ENCODE peak calls at places on chromosomes 6 and 20, in nine cellular contexts. One of them, this sample, is unnamed.

GRCh38 chr6:31112478-31112877 is at the start of gene C6orf15:
- DNase-seq in posterior cingulate gyrus: no peak
- DNase-seq in NCI-H748 treated with DMSO at 0.1 percent for 48 hours: no peak
- DNase-seq in amniotic epithelial cell: no peak
- DNase-seq in AG09319: no peak
- DNase-seq in AG10803: no peak
- DNase-seq in right cardiac atrium: no peak
- DNase-seq in NCI-H2029 treated with DMSO at 0.1 percent for 48 hours: no peak
- DNase-seq in left colon: no peak
- DNase-seq in this sample: no peak

GRCh38 chr6:111625511-111626331 is 20.0 kb upstream of the TRAF3IP2 start:
- DNase-seq in posterior cingulate gyrus: peak; percentile 54
- DNase-seq in NCI-H748 treated with DMSO at 0.1 percent for 48 hours: no peak
- DNase-seq in amniotic epithelial cell: no peak
- DNase-seq in AG09319: no peak
- DNase-seq in AG10803: peak; percentile 58
- DNase-seq in right cardiac atrium: peak; percentile 83
- DNase-seq in NCI-H2029 treated with DMSO at 0.1 percent for 48 hours: no peak
- DNase-seq in left colon: no peak
- DNase-seq in this sample: peak; percentile 69

GRCh38 chr20:32251470-32251869 is 26.0 kb upstream of the KIF3B start:
- DNase-seq in posterior cingulate gyrus: no peak
- DNase-seq in NCI-H748 treated with DMSO at 0.1 percent for 48 hours: no peak
- DNase-seq in amniotic epithelial cell: no peak
- DNase-seq in AG09319: no peak
- DNase-seq in AG10803: no peak
- DNase-seq in right cardiac atrium: no peak
- DNase-seq in NCI-H2029 treated with DMSO at 0.1 percent for 48 hours: no peak
- DNase-seq in left colon: no peak
- DNase-seq in this sample: no peak

GRCh38 chr6:169045486-169045885 is 208.2 kb downstream of the THBS2 start:
- DNase-seq in posterior cingulate gyrus: no peak
- DNase-seq in NCI-H748 treated with DMSO at 0.1 percent for 48 hours: no peak
- DNase-seq in amniotic epithelial cell: no peak
- DNase-seq in AG09319: no peak
- DNase-seq in AG10803: no peak
- DNase-seq in right cardiac atrium: no peak
- DNase-seq in NCI-H2029 treated with DMSO at 0.1 percent for 48 hours: peak; percentile 93
- DNase-seq in left colon: no peak
- DNase-seq in this sample: no peak

GRCh38 chr20:5553194-5553815 is 196.9 kb upstream of the SHLD1 start:
- DNase-seq in posterior cingulate gyrus: no peak
- DNase-seq in NCI-H748 treated with DMSO at 0.1 percent for 48 hours: no peak
- DNase-seq in amniotic epithelial cell: no peak
- DNase-seq in AG09319: no peak
- DNase-seq in AG10803: no peak
- DNase-seq in right cardiac atrium: no peak
- DNase-seq in NCI-H2029 treated with DMSO at 0.1 percent for 48 hours: no peak
- DNase-seq in left colon: no peak
- DNase-seq in this sample: peak; percentile 62

GRCh38 chr6:3825851-3826581 is 23.2 kb upstream of the FAM50B start:
- DNase-seq in posterior cingulate gyrus: no peak
- DNase-seq in NCI-H748 treated with DMSO at 0.1 percent for 48 hours: no peak
- DNase-seq in amniotic epithelial cell: peak; percentile 99
- DNase-seq in AG09319: peak; percentile 92
- DNase-seq in AG10803: peak; percentile 99
- DNase-seq in right cardiac atrium: peak; percentile 95
- DNase-seq in NCI-H2029 treated with DMSO at 0.1 percent for 48 hours: no peak
- DNase-seq in left colon: peak; percentile 52
- DNase-seq in this sample: peak; percentile 91

GRCh38 chr6:85404497-85405174 is 45.2 kb upstream of the NT5E start:
- DNase-seq in posterior cingulate gyrus: no peak
- DNase-seq in NCI-H748 treated with DMSO at 0.1 percent for 48 hours: no peak
- DNase-seq in amniotic epithelial cell: peak; percentile 95
- DNase-seq in AG09319: peak; percentile 72
- DNase-seq in AG10803: peak; percentile 93
- DNase-seq in right cardiac atrium: no peak
- DNase-seq in NCI-H2029 treated with DMSO at 0.1 percent for 48 hours: no peak
- DNase-seq in left colon: peak; percentile 70
- DNase-seq in this sample: peak; percentile 50

GRCh38 chr6:63663147-63663877 is 27.7 kb downstream of the PHF3 start:
- DNase-seq in posterior cingulate gyrus: no peak
- DNase-seq in NCI-H748 treated with DMSO at 0.1 percent for 48 hours: no peak
- DNase-seq in amniotic epithelial cell: peak; percentile 90
- DNase-seq in AG09319: no peak
- DNase-seq in AG10803: peak; percentile 43
- DNase-seq in right cardiac atrium: no peak
- DNase-seq in NCI-H2029 treated with DMSO at 0.1 percent for 48 hours: no peak
- DNase-seq in left colon: no peak
- DNase-seq in this sample: peak; percentile 65

GRCh38 chr20:24079661-24080412 is 91.3 kb upstream of the GGTLC1 start:
- DNase-seq in posterior cingulate gyrus: no peak
- DNase-seq in NCI-H748 treated with DMSO at 0.1 percent for 48 hours: no peak
- DNase-seq in amniotic epithelial cell: no peak
- DNase-seq in AG09319: no peak
- DNase-seq in AG10803: no peak
- DNase-seq in right cardiac atrium: no peak
- DNase-seq in NCI-H2029 treated with DMSO at 0.1 percent for 48 hours: no peak
- DNase-seq in left colon: no peak
- DNase-seq in this sample: no peak

GRCh38 chr6:113103618-113104390 is 753.3 kb upstream of the MARCKS start:
- DNase-seq in posterior cingulate gyrus: no peak
- DNase-seq in NCI-H748 treated with DMSO at 0.1 percent for 48 hours: no peak
- DNase-seq in amniotic epithelial cell: peak; percentile 92
- DNase-seq in AG09319: no peak
- DNase-seq in AG10803: peak; percentile 93
- DNase-seq in right cardiac atrium: no peak
- DNase-seq in NCI-H2029 treated with DMSO at 0.1 percent for 48 hours: no peak
- DNase-seq in left colon: no peak
- DNase-seq in this sample: no peak

GRCh38 chr6:125924169-125924568 is 32.4 kb upstream of the HINT3 start:
- DNase-seq in posterior cingulate gyrus: no peak
- DNase-seq in NCI-H748 treated with DMSO at 0.1 percent for 48 hours: no peak
- DNase-seq in amniotic epithelial cell: no peak
- DNase-seq in AG09319: no peak
- DNase-seq in AG10803: no peak
- DNase-seq in right cardiac atrium: no peak
- DNase-seq in NCI-H2029 treated with DMSO at 0.1 percent for 48 hours: no peak
- DNase-seq in left colon: no peak
- DNase-seq in this sample: no peak

GRCh38 chr6:24856954-24857670 is 58.4 kb upstream of the ARMH2 start:
- DNase-seq in posterior cingulate gyrus: no peak
- DNase-seq in NCI-H748 treated with DMSO at 0.1 percent for 48 hours: no peak
- DNase-seq in amniotic epithelial cell: no peak
- DNase-seq in AG09319: no peak
- DNase-seq in AG10803: no peak
- DNase-seq in right cardiac atrium: no peak
- DNase-seq in NCI-H2029 treated with DMSO at 0.1 percent for 48 hours: no peak
- DNase-seq in left colon: no peak
- DNase-seq in this sample: no peak

GRCh38 chr20:51914758-51915157 is 112.4 kb upstream of the SALL4 start:
- DNase-seq in posterior cingulate gyrus: no peak
- DNase-seq in NCI-H748 treated with DMSO at 0.1 percent for 48 hours: no peak
- DNase-seq in amniotic epithelial cell: no peak
- DNase-seq in AG09319: no peak
- DNase-seq in AG10803: no peak
- DNase-seq in right cardiac atrium: no peak
- DNase-seq in NCI-H2029 treated with DMSO at 0.1 percent for 48 hours: no peak
- DNase-seq in left colon: no peak
- DNase-seq in this sample: no peak

GRCh38 chr6:53766930-53767329 is 27.9 kb upstream of the LRRC1 start:
- DNase-seq in posterior cingulate gyrus: no peak
- DNase-seq in NCI-H748 treated with DMSO at 0.1 percent for 48 hours: no peak
- DNase-seq in amniotic epithelial cell: no peak
- DNase-seq in AG09319: no peak
- DNase-seq in AG10803: no peak
- DNase-seq in right cardiac atrium: no peak
- DNase-seq in NCI-H2029 treated with DMSO at 0.1 percent for 48 hours: no peak
- DNase-seq in left colon: no peak
- DNase-seq in this sample: no peak

GRCh38 chr6:136158398-136158797 is 91.7 kb downstream of the MTFR2 start:
- DNase-seq in posterior cingulate gyrus: no peak
- DNase-seq in NCI-H748 treated with DMSO at 0.1 percent for 48 hours: no peak
- DNase-seq in amniotic epithelial cell: peak; percentile 78
- DNase-seq in AG09319: no peak
- DNase-seq in AG10803: no peak
- DNase-seq in right cardiac atrium: peak; percentile 81
- DNase-seq in NCI-H2029 treated with DMSO at 0.1 percent for 48 hours: no peak
- DNase-seq in left colon: no peak
- DNase-seq in this sample: no peak

GRCh38 chr6:106964954-106965353 is 9.6 kb downstream of the CD24 start:
- DNase-seq in posterior cingulate gyrus: no peak
- DNase-seq in NCI-H748 treated with DMSO at 0.1 percent for 48 hours: no peak
- DNase-seq in amniotic epithelial cell: no peak
- DNase-seq in AG09319: no peak
- DNase-seq in AG10803: no peak
- DNase-seq in right cardiac atrium: no peak
- DNase-seq in NCI-H2029 treated with DMSO at 0.1 percent for 48 hours: no peak
- DNase-seq in left colon: no peak
- DNase-seq in this sample: no peak

GRCh38 chr6:158464483-158464882 is 95.4 kb upstream of the TMEM181 start:
- DNase-seq in posterior cingulate gyrus: no peak
- DNase-seq in NCI-H748 treated with DMSO at 0.1 percent for 48 hours: no peak
- DNase-seq in amniotic epithelial cell: no peak
- DNase-seq in AG09319: no peak
- DNase-seq in AG10803: no peak
- DNase-seq in right cardiac atrium: no peak
- DNase-seq in NCI-H2029 treated with DMSO at 0.1 percent for 48 hours: no peak
- DNase-seq in left colon: no peak
- DNase-seq in this sample: no peak

GRCh38 chr6:37289931-37290330 is 32.0 kb upstream of the TMEM217 start:
- DNase-seq in posterior cingulate gyrus: no peak
- DNase-seq in NCI-H748 treated with DMSO at 0.1 percent for 48 hours: no peak
- DNase-seq in amniotic epithelial cell: no peak
- DNase-seq in AG09319: no peak
- DNase-seq in AG10803: no peak
- DNase-seq in right cardiac atrium: no peak
- DNase-seq in NCI-H2029 treated with DMSO at 0.1 percent for 48 hours: no peak
- DNase-seq in left colon: no peak
- DNase-seq in this sample: no peak

GRCh38 chr6:83044211-83044768 is 21.4 kb downstream of the UBE3D start:
- DNase-seq in posterior cingulate gyrus: no peak
- DNase-seq in NCI-H748 treated with DMSO at 0.1 percent for 48 hours: no peak
- DNase-seq in amniotic epithelial cell: no peak
- DNase-seq in AG09319: no peak
- DNase-seq in AG10803: peak; percentile 0
- DNase-seq in right cardiac atrium: no peak
- DNase-seq in NCI-H2029 treated with DMSO at 0.1 percent for 48 hours: no peak
- DNase-seq in left colon: no peak
- DNase-seq in this sample: no peak

GRCh38 chr6:159068904-159069578 is 24.2 kb upstream of the TAGAP start:
- DNase-seq in posterior cingulate gyrus: no peak
- DNase-seq in NCI-H748 treated with DMSO at 0.1 percent for 48 hours: no peak
- DNase-seq in amniotic epithelial cell: no peak
- DNase-seq in AG09319: no peak
- DNase-seq in AG10803: no peak
- DNase-seq in right cardiac atrium: no peak
- DNase-seq in NCI-H2029 treated with DMSO at 0.1 percent for 48 hours: no peak
- DNase-seq in left colon: no peak
- DNase-seq in this sample: no peak

GRCh38 chr20:20259534-20259933 is 108.4 kb upstream of the INSM1 start:
- DNase-seq in posterior cingulate gyrus: no peak
- DNase-seq in NCI-H748 treated with DMSO at 0.1 percent for 48 hours: no peak
- DNase-seq in amniotic epithelial cell: no peak
- DNase-seq in AG09319: no peak
- DNase-seq in AG10803: peak; percentile 3
- DNase-seq in right cardiac atrium: no peak
- DNase-seq in NCI-H2029 treated with DMSO at 0.1 percent for 48 hours: no peak
- DNase-seq in left colon: no peak
- DNase-seq in this sample: no peak